ENCODE peak calls at places on chromosomes 7 and 10, in four cellular contexts. F is HepG2, D is A549, Z is GM12878. N is an unnamed sample.

GRCh38 chr7:100079024-100079560 is 2.4 kb downstream of the ZNF3 start:
- DNase-seq in F (peak), D (no peak), Z (no peak), N (no peak)

GRCh38 chr7:92706563-92706962 is 116.4 kb upstream of the FAM133B start:
- DNase-seq in F (no peak), D (no peak), Z (no peak), N (no peak)

GRCh38 chr7:33757563-33758165 is 147.7 kb upstream of the BMPER start:
- DNase-seq in F (peak), D (peak), Z (no peak), N (peak)

GRCh38 chr7:156816943-156817572 is 75.9 kb downstream of the LMBR1 start:
- DNase-seq in F (peak), D (no peak), Z (no peak), N (peak)

GRCh38 chr10:86888585-86889381 is 68.6 kb downstream of the MMRN2 start:
- DNase-seq in F (no peak), D (no peak), Z (peak), N (no peak)

GRCh38 chr7:82036146-82036886 is 266.5 kb upstream of the HGF start:
- DNase-seq in F (no peak), D (no peak), Z (no peak), N (no peak)

GRCh38 chr10:14340051-14340744 is 9.5 kb upstream of the FRMD4A start:
- DNase-seq in F (no peak), D (no peak), Z (no peak), N (no peak)

GRCh38 chr7:46616636-46617035 is 695.6 kb upstream of the IGFBP3 start:
- DNase-seq in F (no peak), D (no peak), Z (no peak), N (no peak)

GRCh38 chr7:129670636-129671035 is 59.1 kb downstream of the NRF1 start:
- DNase-seq in F (no peak), D (no peak), Z (no peak), N (no peak)

GRCh38 chr7:150964593-150965111 is 13.5 kb downstream of the KCNH2 start:
- DNase-seq in F (no peak), D (no peak), Z (no peak), N (peak)

GRCh38 chr7:68718059-68718685 is 880.1 kb upstream of the AUTS2 start:
- DNase-seq in F (no peak), D (no peak), Z (no peak), N (peak)

GRCh38 chr10:8435186-8436055 is 380.9 kb downstream of the GATA3 start:
- DNase-seq in F (no peak), D (peak), Z (no peak), N (no peak)

GRCh38 chr10:4672199-4672598 is 153.8 kb upstream of the AKR1E2 start:
- DNase-seq in F (no peak), D (no peak), Z (no peak), N (no peak)

GRCh38 chr7:20312562-20312961 is 18.1 kb upstream of the ITGB8 start:
- DNase-seq in F (no peak), D (no peak), Z (no peak), N (no peak)

GRCh38 chr7:20310963-20311742 is 19.5 kb upstream of the ITGB8 start:
- DNase-seq in F (peak), D (peak), Z (peak), N (no peak)

GRCh38 chr7:20311743-20312042 is 19.0 kb upstream of the ITGB8 start:
- DNase-seq in F (no peak), D (no peak), Z (no peak), N (no peak)

GRCh38 chr7:20316706-20317105 is 14.0 kb upstream of the ITGB8 start:
- DNase-seq in F (no peak), D (no peak), Z (no peak), N (no peak)

GRCh38 chr7:20314216-20314615 is 16.5 kb upstream of the ITGB8 start:
- DNase-seq in F (no peak), D (no peak), Z (no peak), N (no peak)
- TF ChIP-seq PBX3 in F (no peak), D (no peak), Z (no peak), N (no peak)

GRCh38 chr10:6396652-6397051 is 183.4 kb downstream of the PRKCQ start:
- DNase-seq in F (no peak), D (no peak), Z (no peak), N (no peak)
- TF ChIP-seq PBX3 in F (no peak), D (no peak), Z (no peak), N (peak)

DNA sequence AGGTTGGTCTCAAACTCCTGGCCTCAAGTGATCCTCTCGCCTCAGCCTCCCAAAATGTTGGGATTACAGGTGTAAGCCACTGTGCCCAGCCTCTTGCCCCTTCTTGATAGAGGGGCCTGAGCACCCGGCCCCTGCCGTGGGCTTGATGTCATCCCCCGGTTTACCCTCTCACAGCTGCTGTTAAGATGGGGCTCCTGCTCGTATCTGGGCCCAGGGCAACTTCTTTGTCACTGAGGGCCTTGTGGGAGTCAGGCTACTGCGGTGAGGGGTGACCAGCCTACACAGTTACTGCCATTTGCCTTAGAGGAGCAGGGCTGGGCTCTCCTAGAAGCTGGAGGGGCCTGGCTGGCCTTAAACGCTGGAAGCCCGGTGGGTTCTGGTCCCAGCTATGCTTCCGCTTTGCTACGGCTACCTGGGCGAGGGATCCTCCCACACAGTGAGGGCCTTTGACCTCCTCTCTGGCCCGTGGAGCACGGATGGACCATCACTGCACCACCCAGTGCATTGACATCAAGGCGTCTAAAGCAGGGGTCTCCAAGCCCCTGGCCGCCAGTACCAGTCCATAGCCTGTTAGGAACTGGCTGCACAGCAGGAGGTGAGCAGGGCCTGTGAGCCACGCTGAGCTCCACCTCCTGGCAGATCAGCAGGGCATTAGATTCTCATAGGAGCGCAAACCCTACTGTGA is 1.1 kb upstream of the TMEM130 start:
- DNase-seq in F (no peak), D (no peak), Z (no peak), N (no peak)
- TF ChIP-seq PBX3 in F (no peak), D (no peak), Z (no peak), N (no peak)

DNA sequence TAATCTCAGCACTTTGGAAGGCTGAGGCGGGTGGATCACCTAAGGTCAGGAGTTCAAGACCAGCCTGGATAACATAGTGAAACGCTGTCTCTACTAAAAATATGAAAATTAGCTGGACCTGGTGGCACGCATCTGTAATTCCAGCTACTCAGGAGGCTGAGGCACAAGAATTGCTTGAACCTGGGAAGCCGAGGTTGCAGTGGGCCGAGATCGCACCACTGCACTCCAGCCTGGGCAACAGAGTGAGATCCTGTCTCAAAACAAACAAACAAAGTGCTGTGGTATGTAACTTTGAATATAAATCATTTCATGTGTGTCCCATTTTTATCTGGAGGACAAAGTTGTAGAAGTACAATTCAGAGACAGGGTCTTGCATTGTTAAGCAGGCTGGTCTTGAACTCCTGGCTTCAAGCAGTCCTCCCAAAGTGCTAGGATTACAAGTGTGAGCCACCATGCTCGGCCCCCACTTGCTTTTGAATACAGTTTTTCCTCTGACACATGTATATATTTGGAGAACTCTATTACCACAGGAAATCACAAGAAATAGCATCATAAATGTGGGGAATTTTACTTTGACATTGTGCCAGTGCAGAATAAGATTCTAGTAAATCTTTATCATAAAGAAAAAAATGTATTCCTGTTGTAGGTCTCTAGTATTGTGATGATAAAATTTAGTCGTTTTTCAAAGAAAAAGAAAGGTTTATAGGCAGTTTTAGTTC is 32.6 kb downstream of the PTPN12 start:
- DNase-seq in F (no peak), D (no peak), Z (no peak), N (no peak)
- TF ChIP-seq PBX3 in F (no peak), D (no peak), Z (no peak), N (no peak)

GRCh38 chr10:68572151-68572550 is 12.0 kb downstream of the TET1 start:
- DNase-seq in F (no peak), D (no peak), Z (no peak), N (no peak)
- TF ChIP-seq PBX3 in F (no peak), D (no peak), Z (no peak), N (no peak)